ENCODE peak calls at places on chromosome 9, in nine cellular contexts. Q is HepG2, S is ovary, O is pancreas, Y is kidney, D is astrocyte, H is spleen, I is heart left ventricle, B is adrenal gland. K is an unnamed sample. For H3K36me3, the result is how much of the 10 kb centered on the place peaks cover.

GRCh38 chr9:73030370-73031039 is 77.7 kb upstream of the ALDH1A1 start:
- DNase-seq in Q (no peak), S (no peak), O (no peak), Y (no peak), D (no peak), H (no peak), I (no peak), B (no peak), K (no peak)

GRCh38 chr9:129875181-129875611 is 39.9 kb downstream of the USP20 start:
- DNase-seq in Q (no peak), S (no peak), O (no peak), Y (no peak), D (no peak), H (no peak), I (no peak), B (no peak), K (no peak)

GRCh38 chr9:120524852-120525251 is 55.1 kb downstream of the CDK5RAP2 start:
- DNase-seq in Q (no peak), S (no peak), O (no peak), Y (no peak), D (no peak), H (no peak), I (no peak), B (no peak), K (no peak)

GRCh38 chr9:87039809-87040392 is 92.6 kb upstream of the GAS1 start:
- DNase-seq in Q (no peak), S (no peak), O (no peak), Y (no peak), D (peak), H (no peak), I (no peak), B (no peak), K (no peak)

GRCh38 chr9:124795881-124796415 is 19.0 kb downstream of the OLFML2A start:
- DNase-seq in Q (peak), S (no peak), O (no peak), Y (no peak), D (peak), H (no peak), I (peak), B (no peak), K (no peak)

GRCh38 chr9:85898288-85898802 is 42.6 kb upstream of the NAA35 start:
- DNase-seq in Q (no peak), S (no peak), O (no peak), Y (no peak), D (no peak), H (no peak), I (no peak), B (no peak), K (no peak)

GRCh38 chr9:98287383-98287782 is 31.9 kb upstream of the TBC1D2 start:
- DNase-seq in Q (no peak), S (no peak), O (no peak), Y (no peak), D (no peak), H (no peak), I (no peak), B (no peak), K (no peak)

GRCh38 chr9:125990793-125991220 is 243.6 kb downstream of the PBX3 start:
- DNase-seq in Q (no peak), S (no peak), O (no peak), Y (peak), D (no peak), H (no peak), I (no peak), B (peak), K (no peak)

GRCh38 chr9:107375651-107376369 is 92.7 kb downstream of the RAD23B start:
- DNase-seq in Q (no peak), S (no peak), O (no peak), Y (no peak), D (no peak), H (no peak), I (no peak), B (no peak), K (no peak)

GRCh38 chr9:135166566-135166965 is 79.1 kb downstream of the OLFM1 start:
- DNase-seq in Q (no peak), S (no peak), O (no peak), Y (no peak), D (no peak), H (no peak), I (no peak), B (no peak), K (no peak)

GRCh38 chr9:68685770-68686169 is 19.3 kb upstream of the PIP5K1B start:
- DNase-seq in Q (peak), S (no peak), O (peak), Y (no peak), D (no peak), H (no peak), I (no peak), B (no peak), K (peak)

GRCh38 chr9:27395484-27395921 is 98.6 kb upstream of the EQTN start:
- DNase-seq in Q (no peak), S (no peak), O (no peak), Y (no peak), D (no peak), H (no peak), I (no peak), B (no peak), K (no peak)

GRCh38 chr9:12760758-12761157 is 14.1 kb upstream of the LURAP1L start:
- DNase-seq in Q (no peak), S (no peak), O (no peak), Y (no peak), D (no peak), H (no peak), I (no peak), B (no peak), K (peak)

GRCh38 chr9:69476016-69476415 is 151.0 kb downstream of the ENTREP1 start:
- DNase-seq in Q (no peak), S (no peak), O (no peak), Y (no peak), D (no peak), H (no peak), I (no peak), B (no peak), K (no peak)

GRCh38 chr9:105157178-105157583 is 87.3 kb upstream of the SLC44A1 start:
- DNase-seq in Q (peak), S (peak), O (peak), Y (no peak), D (peak), H (peak), I (peak), B (peak), K (peak)

GRCh38 chr9:115213777-115214428 is 95.9 kb upstream of the TNC start:
- DNase-seq in Q (no peak), S (no peak), O (no peak), Y (no peak), D (peak), H (no peak), I (peak), B (no peak), K (peak)

GRCh38 chr9:5665059-5665458 is 36.2 kb downstream of the RIC1 start:
- DNase-seq in Q (no peak), S (no peak), O (no peak), Y (no peak), D (no peak), H (no peak), I (no peak), B (no peak), K (no peak)

GRCh38 chr9:13457795-13458194 is 178.3 kb upstream of the MPDZ start:
- DNase-seq in Q (no peak), S (no peak), O (no peak), Y (no peak), D (no peak), H (no peak), I (no peak), B (no peak), K (no peak)

GRCh38 chr9:36961568-36962360 is 72.3 kb downstream of the PAX5 start:
- DNase-seq in Q (no peak), S (no peak), O (no peak), Y (no peak), D (peak), H (no peak), I (no peak), B (no peak), K (no peak)

GRCh38 chr9:137182836-137183235 is 5.5 kb downstream of the ANAPC2 start:
- DNase-seq in Q (no peak), S (no peak), O (no peak), Y (no peak), D (no peak), H (no peak), I (no peak), B (no peak), K (no peak)

GRCh38 chr9:76704601-76705204 is 59.5 kb upstream of the PCA3 start:
- DNase-seq in Q (peak), S (no peak), O (peak), Y (no peak), D (peak), H (no peak), I (no peak), B (peak), K (peak)

GRCh38 chr9:134597041-134597913 is 44.3 kb upstream of the COL5A1 start:
- DNase-seq in Q (no peak), S (no peak), O (no peak), Y (peak), D (peak), H (no peak), I (no peak), B (no peak), K (peak)

GRCh38 chr9:36113999-36114398 is 22.5 kb upstream of the GLIPR2 start:
- DNase-seq in Q (no peak), S (no peak), O (no peak), Y (no peak), D (no peak), H (no peak), I (no peak), B (no peak), K (no peak)

GRCh38 chr9:127061411-127061810 is 61.0 kb downstream of the ANGPTL2 start:
- DNase-seq in Q (no peak), S (no peak), O (no peak), Y (no peak), D (no peak), H (no peak), I (no peak), B (no peak), K (no peak)

GRCh38 chr9:87065981-87066380 is 118.7 kb upstream of the GAS1 start:
- DNase-seq in Q (no peak), S (no peak), O (no peak), Y (no peak), D (no peak), H (no peak), I (no peak), B (no peak), K (no peak)

GRCh38 chr9:12908910-12909309 is 134.1 kb downstream of the LURAP1L start:
- DNase-seq in Q (no peak), S (no peak), O (no peak), Y (no peak), D (no peak), H (no peak), I (no peak), B (no peak), K (peak)

GRCh38 chr9:82035332-82035731 is 46.8 kb downstream of the SPATA31D1 start:
- DNase-seq in Q (no peak), S (no peak), O (no peak), Y (no peak), D (peak), H (no peak), I (no peak), B (no peak), K (no peak)

GRCh38 chr9:97761879-97762278 is 64.7 kb upstream of the XPA start:
- DNase-seq in Q (no peak), S (no peak), O (no peak), Y (no peak), D (no peak), H (no peak), I (no peak), B (no peak), K (no peak)

GRCh38 chr9:129944501-129945116 is 98.4 kb downstream of the FNBP1 start:
- DNase-seq in Q (no peak), S (no peak), O (no peak), Y (no peak), D (no peak), H (no peak), I (no peak), B (no peak), K (no peak)

GRCh38 chr9:130537346-130538050 is 41.9 kb upstream of the FUBP3 start:
- DNase-seq in Q (no peak), S (no peak), O (no peak), Y (no peak), D (no peak), H (peak), I (no peak), B (no peak), K (peak)

GRCh38 chr9:129276486-129277260 is 98.6 kb upstream of the IER5L start:
- DNase-seq in Q (no peak), S (peak), O (no peak), Y (peak), D (no peak), H (peak), I (peak), B (no peak), K (no peak)

GRCh38 chr9:130154816-130155215 is 17.4 kb upstream of the NCS1 start:
- DNase-seq in Q (no peak), S (no peak), O (no peak), Y (no peak), D (no peak), H (no peak), I (no peak), B (no peak), K (no peak)

GRCh38 chr9:128005938-128006337 is 25.1 kb upstream of the EEIG1 start:
- DNase-seq in Q (peak), S (no peak), O (no peak), Y (peak), D (no peak), H (peak), I (peak), B (peak), K (peak)

GRCh38 chr9:129716091-129716490 is 36.8 kb downstream of the PTGES start:
- DNase-seq in Q (no peak), S (no peak), O (no peak), Y (no peak), D (peak), H (no peak), I (no peak), B (no peak), K (no peak)

GRCh38 chr9:124007157-124007460 is 4.5 kb upstream of the LHX2 start:
- DNase-seq in Q (no peak), S (no peak), O (no peak), Y (no peak), D (no peak), H (no peak), I (no peak), B (no peak), K (no peak)

GRCh38 chr9:131614340-131614739 is 69.0 kb downstream of the PRRT1B start:
- DNase-seq in Q (no peak), S (no peak), O (no peak), Y (no peak), D (no peak), H (no peak), I (no peak), B (no peak), K (no peak)

GRCh38 chr9:34200092-34200491 is 21.2 kb downstream of the UBAP1 start:
- DNase-seq in Q (no peak), S (no peak), O (no peak), Y (no peak), D (no peak), H (no peak), I (no peak), B (no peak), K (no peak)

GRCh38 chr9:127963359-127964064 is 17.3 kb downstream of the EEIG1 start:
- DNase-seq in Q (no peak), S (peak), O (no peak), Y (peak), D (no peak), H (no peak), I (no peak), B (peak), K (no peak)

GRCh38 chr9:108904161-108904560 is 29.8 kb downstream of the ELP1 start:
- DNase-seq in Q (no peak), S (no peak), O (no peak), Y (no peak), D (no peak), H (no peak), I (no peak), B (no peak), K (no peak)

GRCh38 chr9:108903437-108904103 is 30.4 kb downstream of the ELP1 start:
- DNase-seq in Q (no peak), S (no peak), O (no peak), Y (no peak), D (peak), H (no peak), I (no peak), B (no peak), K (peak)
- H3K36me3 ChIP-seq in Q (half or more), S (under half), O (under half), Y (under half), D (under half), H (half or more), I (half or more), B (under half), K (under half)

DNA sequence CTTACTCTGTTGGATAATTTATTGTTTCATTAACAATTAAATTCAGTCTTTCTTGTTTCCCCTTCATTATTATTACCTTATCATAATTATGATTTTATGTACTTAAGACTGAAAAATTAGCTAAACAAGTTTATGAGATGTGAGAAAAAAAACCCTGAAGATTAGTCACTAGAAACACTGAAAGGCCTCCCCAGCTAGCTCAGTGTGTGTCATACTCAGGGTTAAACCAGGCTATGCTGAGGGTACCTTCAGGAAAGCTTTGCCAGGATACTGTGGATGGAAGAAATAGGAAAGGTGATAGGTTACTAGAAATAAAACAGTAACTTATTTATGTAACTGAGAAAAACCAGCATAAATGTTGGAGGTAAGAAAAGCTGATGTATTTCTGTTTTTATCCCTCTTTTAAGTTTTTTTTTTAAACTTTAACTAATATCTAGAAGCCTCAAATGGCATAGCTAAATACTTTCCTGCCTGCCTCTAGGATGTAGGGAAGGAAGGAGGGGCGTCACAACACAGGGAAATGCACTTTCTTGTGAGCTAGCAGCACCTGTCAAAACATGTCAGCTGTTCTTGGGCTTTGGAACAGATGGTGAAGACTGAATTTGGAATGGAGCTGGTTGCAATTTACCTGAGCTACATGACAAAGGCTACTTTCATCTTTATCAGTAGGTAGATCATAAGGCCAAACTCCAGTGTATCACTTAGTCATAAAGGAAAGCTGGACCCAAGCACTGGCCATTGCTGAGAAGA is 24.2 kb downstream of the NMRK1 start:
- DNase-seq in Q (no peak), S (no peak), O (no peak), Y (no peak), D (peak), H (no peak), I (no peak), B (no peak), K (peak)
- H3K27ac ChIP-seq in Q (no peak), S (no peak), O (no peak), Y (no peak), D (no peak), H (no peak), I (no peak), B (no peak), K (no peak)

GRCh38 chr9:117414906-117415583 is at the start of gene ASTN2:
- DNase-seq in Q (no peak), S (peak), O (peak), Y (peak), D (no peak), H (no peak), I (peak), B (no peak), K (no peak)

GRCh38 chr9:117413346-117414219 is 1.3 kb downstream of the ASTN2 start:
- DNase-seq in Q (no peak), S (no peak), O (peak), Y (peak), D (no peak), H (no peak), I (no peak), B (no peak), K (no peak)

GRCh38 chr9:117414220-117414905 is 494 bp downstream of the ASTN2 start:
- DNase-seq in Q (no peak), S (peak), O (peak), Y (peak), D (no peak), H (no peak), I (peak), B (no peak), K (no peak)

GRCh38 chr9:117416856-117417255 is 2.0 kb upstream of the ASTN2 start:
- DNase-seq in Q (no peak), S (no peak), O (no peak), Y (no peak), D (no peak), H (no peak), I (no peak), B (no peak), K (no peak)

DNA sequence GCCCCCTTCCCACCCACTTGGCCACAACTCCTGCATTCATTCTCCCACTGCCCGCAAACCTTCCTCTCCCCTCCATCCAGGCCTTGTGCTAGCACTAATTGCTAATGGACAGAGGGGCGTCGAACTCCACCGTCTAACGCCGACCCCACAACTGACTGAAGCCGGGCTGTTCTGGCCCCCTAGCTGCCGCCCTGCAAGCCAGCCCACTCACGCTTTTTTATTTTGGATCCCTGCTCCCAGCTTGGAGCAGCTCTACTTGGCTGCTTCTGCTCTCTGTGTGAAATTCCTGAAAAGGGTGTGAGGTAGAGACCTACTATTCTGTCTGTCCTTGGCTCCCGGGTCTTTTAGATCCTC is 704 bp upstream of the ASTN2 start:
- DNase-seq in Q (no peak), S (no peak), O (no peak), Y (no peak), D (no peak), H (no peak), I (no peak), B (no peak), K (no peak)
- TF ChIP-seq CTCF in Q (no peak), S (no peak), O (no peak), Y (no peak), D (no peak), H (no peak), I (peak), B (no peak), K (no peak)

DNA sequence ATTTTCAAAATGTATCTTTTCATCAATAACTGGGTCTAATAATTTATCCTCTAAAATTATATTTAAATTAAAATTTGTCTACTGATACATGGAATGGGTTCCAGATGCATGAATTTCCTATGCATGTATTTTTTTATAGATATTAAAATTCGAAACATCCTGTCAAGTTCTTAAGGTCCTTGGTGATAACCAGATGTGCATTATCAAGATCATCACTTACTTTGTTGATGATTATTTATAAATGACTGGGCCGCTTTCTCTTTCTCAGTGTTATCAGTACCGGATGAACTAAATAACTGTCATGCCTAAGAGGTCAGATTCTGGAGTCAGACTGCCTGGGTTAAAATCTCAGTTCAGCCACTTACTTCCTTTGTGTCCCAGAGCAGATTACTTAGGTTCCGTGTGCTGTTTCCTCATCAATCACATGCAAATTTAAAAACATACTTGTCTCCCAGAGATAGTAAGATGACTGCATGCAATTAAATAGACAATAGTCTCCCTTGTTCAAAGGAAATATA is 124.3 kb downstream of the TEX10 start:
- DNase-seq in Q (no peak), S (no peak), O (no peak), Y (no peak), D (no peak), H (no peak), I (no peak), B (no peak), K (no peak)
- H3K36me3 ChIP-seq in Q (under half), S (under half), O (under half), Y (under half), D (under half), H (half or more), I (under half), B (under half), K (under half)